ENCODE peak calls at places on chromosome 21, in six cellular contexts. W is IMR-90, X is Karpas-422, N is OCI-LY7, M is fibroblast of lung, P is neural progenitor cell. G is an unnamed sample.

GRCh38 chr21:45847870-45848269 is 133.7 kb upstream of the COL6A1 start:
- DNase-seq in W (no peak), X (no peak), N (no peak), M (peak; percentile 30), P (no peak), G (peak; percentile 7)

GRCh38 chr21:27132270-27132669 is 165.4 kb upstream of the ADAMTS5 start:
- DNase-seq in W (peak; percentile 67), X (no peak), N (no peak), M (peak; percentile 23), P (peak; percentile 2), G (peak; percentile 20)

GRCh38 chr21:17711896-17712295 is 99.2 kb upstream of the BTG3 start:
- DNase-seq in W (no peak), X (no peak), N (no peak), M (no peak), P (no peak), G (no peak)

GRCh38 chr21:46500224-46500861 is 41.7 kb downstream of the DIP2A start:
- DNase-seq in W (peak; percentile 40), X (peak; percentile 51), N (no peak), M (peak; percentile 44), P (no peak), G (peak; percentile 58)

GRCh38 chr21:26946744-26947446 is 20.0 kb downstream of the ADAMTS5 start:
- DNase-seq in W (no peak), X (no peak), N (no peak), M (no peak), P (no peak), G (peak; percentile 8)

GRCh38 chr21:25331286-25331685 is 276.0 kb downstream of the MRPL39 start:
- DNase-seq in W (no peak), X (no peak), N (no peak), M (peak; percentile 20), P (no peak), G (peak; percentile 16)

GRCh38 chr21:26800001-26800400 is 45.2 kb downstream of the ADAMTS1 start:
- DNase-seq in W (peak; percentile 15), X (no peak), N (no peak), M (no peak), P (no peak), G (peak; percentile 22)

GRCh38 chr21:41256771-41257702 is 59.6 kb upstream of the FAM3B start:
- DNase-seq in W (no peak), X (no peak), N (no peak), M (no peak), P (no peak), G (no peak)

GRCh38 chr21:41446571-41446970 is 20.5 kb downstream of the MX1 start:
- DNase-seq in W (no peak), X (no peak), N (no peak), M (no peak), P (no peak), G (no peak)

GRCh38 chr21:40054403-40054802 is 187.2 kb downstream of the PCP4 start:
- DNase-seq in W (no peak), X (no peak), N (no peak), M (peak; percentile 36), P (no peak), G (no peak)

GRCh38 chr21:24148461-24148860 is 1458.8 kb downstream of the MRPL39 start:
- DNase-seq in W (no peak), X (no peak), N (no peak), M (no peak), P (no peak), G (no peak)

GRCh38 chr21:27246741-27247140 is 279.9 kb upstream of the ADAMTS5 start:
- DNase-seq in W (peak; percentile 77), X (no peak), N (no peak), M (peak; percentile 62), P (no peak), G (peak; percentile 85)

DNA sequence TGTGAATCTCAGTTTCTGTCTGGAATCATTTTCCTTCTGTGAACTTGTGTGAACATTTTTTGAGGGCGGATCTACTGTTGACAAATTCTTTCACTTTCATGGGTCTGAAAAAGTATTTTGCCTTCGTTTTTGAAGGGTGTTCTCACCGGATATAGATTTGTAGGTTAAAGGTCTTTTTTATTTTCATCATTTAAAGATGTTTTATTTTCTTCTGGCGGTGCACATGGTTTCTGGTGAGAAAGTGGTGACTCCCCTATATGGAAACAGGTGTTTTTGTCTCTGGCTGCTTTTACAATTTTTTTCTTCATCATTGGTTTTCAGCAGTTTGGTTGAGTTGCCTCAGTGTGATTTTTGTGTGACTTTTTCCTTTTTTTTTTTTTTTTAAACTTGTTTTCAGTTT is 94.9 kb downstream of the DYRK1A start:
- DNase-seq in W (peak; percentile 33), X (no peak), N (no peak), M (no peak), P (no peak), G (peak; percentile 36)
- H4K20me1 ChIP-seq in W (peaks cover 82% of the 10 kb centered on the region), X (no peaks in the 10 kb centered on the region), N (peaks cover 37% of the 10 kb centered on the region), M (peaks cover 3% of the 10 kb centered on the region), P (peaks cover 94% of the 10 kb centered on the region), G (peaks cover 38% of the 10 kb centered on the region)

GRCh38 chr21:38989097-38989744 is 183.5 kb downstream of the ETS2 start:
- DNase-seq in W (no peak), X (no peak), N (no peak), M (no peak), P (no peak), G (no peak)

GRCh38 chr21:38990424-38990794 is 184.7 kb downstream of the ETS2 start:
- DNase-seq in W (no peak), X (no peak), N (no peak), M (no peak), P (peak; percentile 58), G (no peak)

GRCh38 chr21:38987551-38988210 is 182.0 kb downstream of the ETS2 start:
- DNase-seq in W (no peak), X (no peak), N (no peak), M (no peak), P (no peak), G (peak; percentile 24)

GRCh38 chr21:38988211-38989096 is 182.7 kb downstream of the ETS2 start:
- DNase-seq in W (no peak), X (no peak), N (no peak), M (no peak), P (peak; percentile 48), G (no peak)

GRCh38 chr21:38989745-38990423 is 184.2 kb downstream of the ETS2 start:
- DNase-seq in W (peak; percentile 94), X (no peak), N (no peak), M (peak; percentile 94), P (peak; percentile 57), G (peak; percentile 76)
- H3K4me3 ChIP-seq in W (no peak overlapping the region), X (no peak overlapping the region), N (no peak overlapping the region), M (no peak overlapping the region), P (no peak overlapping the region), G (no peak overlapping the region)

GRCh38 chr21:44085491-44086321 is 21.5 kb upstream of the PWP2 start:
- DNase-seq in W (no peak), X (no peak), N (no peak), M (no peak), P (no peak), G (no peak)
- H4K20me1 ChIP-seq in W (peaks cover 4% of the 10 kb centered on the region), X (peaks cover 5% of the 10 kb centered on the region), N (no peaks in the 10 kb centered on the region), M (no peaks in the 10 kb centered on the region), P (no peaks in the 10 kb centered on the region), G (no peaks in the 10 kb centered on the region)

GRCh38 chr21:31650930-31651329 is 8.6 kb upstream of the SOD1 start:
- DNase-seq in W (no peak), X (no peak), N (no peak), M (no peak), P (no peak), G (no peak)

GRCh38 chr21:31644648-31645047 is 14.8 kb upstream of the SOD1 start:
- DNase-seq in W (no peak), X (no peak), N (no peak), M (no peak), P (no peak), G (no peak)

DNA sequence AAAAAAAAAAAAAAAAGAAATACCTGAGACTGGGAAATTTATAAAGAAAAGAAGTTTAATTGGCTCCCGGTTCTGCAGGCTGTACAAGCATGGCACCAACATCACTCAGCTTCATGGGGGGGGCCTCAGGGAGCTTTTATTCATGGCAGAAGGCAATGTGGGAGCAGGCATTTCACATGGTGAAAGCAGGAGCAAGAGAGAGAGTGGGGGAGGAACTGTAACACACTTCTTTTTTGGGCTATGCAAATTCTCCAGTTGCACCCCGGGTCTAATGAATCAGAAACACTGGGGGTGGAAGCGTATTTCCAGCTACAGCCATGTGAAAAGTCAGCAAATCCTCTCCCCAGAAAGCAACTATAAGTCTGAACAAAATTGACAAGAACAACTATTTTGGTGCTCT is 11.8 kb upstream of the SOD1 start:
- DNase-seq in W (no peak), X (peak; percentile 83), N (peak; percentile 54), M (no peak), P (no peak), G (no peak)
- H3K4me3 ChIP-seq in W (no peak overlapping the region), X (peak overlapping the region; percentile 49), N (peak overlapping the region; percentile 49), M (no peak overlapping the region), P (no peak overlapping the region), G (no peak overlapping the region)

GRCh38 chr21:15050588-15051377 is 14.0 kb downstream of the NRIP1 start:
- DNase-seq in W (no peak), X (no peak), N (no peak), M (no peak), P (no peak), G (no peak)

GRCh38 chr21:15051652-15052554 is 12.9 kb downstream of the NRIP1 start:
- DNase-seq in W (peak; percentile 47), X (no peak), N (no peak), M (peak; percentile 66), P (no peak), G (no peak)

GRCh38 chr21:15054089-15054488 is 10.7 kb downstream of the NRIP1 start:
- DNase-seq in W (no peak), X (no peak), N (no peak), M (no peak), P (no peak), G (no peak)

GRCh38 chr21:15054606-15055239 is 10.1 kb downstream of the NRIP1 start:
- DNase-seq in W (no peak), X (no peak), N (no peak), M (peak; percentile 14), P (no peak), G (no peak)

DNA sequence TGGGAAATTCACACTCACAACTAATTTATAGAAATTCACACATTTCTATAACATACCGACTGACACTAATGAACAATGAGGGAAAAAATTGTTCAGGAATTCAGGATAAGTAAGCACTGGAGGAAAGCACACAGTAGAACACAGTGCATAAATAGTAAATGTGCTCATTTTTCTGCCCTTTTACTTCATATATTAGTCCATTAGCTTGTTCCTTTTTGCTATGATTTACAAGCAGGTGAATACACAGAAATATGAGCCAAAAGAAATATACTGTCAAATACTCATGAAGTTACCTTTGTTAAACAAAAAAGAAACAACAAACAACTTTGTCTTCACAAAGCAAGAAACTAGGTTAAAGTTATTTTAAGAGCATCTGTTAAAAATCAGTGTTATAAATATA is 11.3 kb downstream of the NRIP1 start:
- DNase-seq in W (no peak), X (no peak), N (no peak), M (no peak), P (no peak), G (no peak)
- H4K20me1 ChIP-seq in W (peaks cover 81% of the 10 kb centered on the region), X (no peaks in the 10 kb centered on the region), N (no peaks in the 10 kb centered on the region), M (peaks cover 2% of the 10 kb centered on the region), P (peaks cover 99% of the 10 kb centered on the region), G (peaks cover 22% of the 10 kb centered on the region)

GRCh38 chr21:44439211-44439600 is 16.1 kb upstream of the LRRC3 start:
- DNase-seq in W (no peak), X (no peak), N (no peak), M (no peak), P (no peak), G (no peak)
- H3K4me3 ChIP-seq in W (no peak overlapping the region), X (no peak overlapping the region), N (no peak overlapping the region), M (no peak overlapping the region), P (no peak overlapping the region), G (no peak overlapping the region)

GRCh38 chr21:42570362-42570761 is 56.7 kb downstream of the SLC37A1 start:
- DNase-seq in W (no peak), X (no peak), N (no peak), M (no peak), P (no peak), G (no peak)
- H4K20me1 ChIP-seq in W (no peaks in the 10 kb centered on the region), X (no peaks in the 10 kb centered on the region), N (no peaks in the 10 kb centered on the region), M (no peaks in the 10 kb centered on the region), P (no peaks in the 10 kb centered on the region), G (no peaks in the 10 kb centered on the region)

G was measured in GM23248.